ENCODE peak calls at places on chromosomes 3 and 15, in nine cellular contexts. O, S, U, Z, C, T, V, Y and H are unnamed samples.

GRCh38 chr15:64009798-64010241 is 36.5 kb downstream of the DAPK2 start:
- DNase-seq in O (no peak), S (no peak), U (no peak), Z (no peak), C (peak; percentile 52), T (no peak), V (no peak), Y (peak; percentile 41), H (no peak)

GRCh38 chr3:16467368-16467767 is 46.1 kb downstream of the RFTN1 start:
- DNase-seq in O (peak; percentile 38), S (no peak), U (no peak), Z (no peak), C (no peak), T (no peak), V (no peak), Y (no peak), H (no peak)

GRCh38 chr15:48825075-48825474 is 14.2 kb upstream of the CEP152 start:
- DNase-seq in O (no peak), S (no peak), U (no peak), Z (no peak), C (no peak), T (no peak), V (no peak), Y (no peak), H (no peak)

GRCh38 chr15:29117778-29118177 is 151.8 kb downstream of the NSMCE3 start:
- DNase-seq in O (no peak), S (no peak), U (no peak), Z (no peak), C (no peak), T (no peak), V (no peak), Y (no peak), H (no peak)

GRCh38 chr15:28977377-28978010 is 91.7 kb downstream of the APBA2 start:
- DNase-seq in O (no peak), S (no peak), U (peak; percentile 84), Z (no peak), C (peak; percentile 98), T (peak; percentile 40), V (peak; percentile 90), Y (peak; percentile 97), H (peak; percentile 76)

GRCh38 chr15:99911824-99912223 is 178.6 kb upstream of the LYSMD4 start:
- DNase-seq in O (no peak), S (no peak), U (no peak), Z (no peak), C (no peak), T (no peak), V (no peak), Y (no peak), H (no peak)

GRCh38 chr3:127667119-127667681 is 5.6 kb upstream of the ABTB1 start:
- DNase-seq in O (no peak), S (no peak), U (no peak), Z (no peak), C (no peak), T (no peak), V (no peak), Y (no peak), H (no peak)

GRCh38 chr3:16055606-16056209 is 118.8 kb upstream of the GALNT15 start:
- DNase-seq in O (no peak), S (no peak), U (no peak), Z (no peak), C (peak; percentile 44), T (no peak), V (no peak), Y (no peak), H (no peak)

GRCh38 chr15:43239732-43240491 is 19.1 kb upstream of the EPB42 start:
- DNase-seq in O (no peak), S (no peak), U (no peak), Z (no peak), C (peak; percentile 29), T (no peak), V (peak; percentile 58), Y (no peak), H (no peak)

GRCh38 chr3:171058058-171058457 is 31.5 kb upstream of the SLC2A2 start:
- DNase-seq in O (no peak), S (no peak), U (peak; percentile 32), Z (no peak), C (peak; percentile 85), T (no peak), V (peak; percentile 12), Y (peak; percentile 34), H (no peak)

GRCh38 chr3:72405943-72406585 is 442.2 kb downstream of the SHQ1 start:
- DNase-seq in O (no peak), S (no peak), U (no peak), Z (no peak), C (no peak), T (no peak), V (no peak), Y (no peak), H (no peak)

GRCh38 chr3:46676601-46677071 is 16.8 kb downstream of the ALS2CL start:
- DNase-seq in O (no peak), S (no peak), U (no peak), Z (peak; percentile 62), C (no peak), T (no peak), V (no peak), Y (no peak), H (peak; percentile 76)

GRCh38 chr15:92693922-92694331 is 38.4 kb upstream of the FAM174B start:
- DNase-seq in O (peak; percentile 91), S (no peak), U (no peak), Z (no peak), C (peak; percentile 12), T (no peak), V (no peak), Y (no peak), H (no peak)

GRCh38 chr15:55246567-55246966 is 43.0 kb downstream of the RAB27A start:
- DNase-seq in O (no peak), S (no peak), U (no peak), Z (no peak), C (no peak), T (no peak), V (no peak), Y (no peak), H (no peak)

GRCh38 chr3:186070996-186071395 is 37.9 kb downstream of the ETV5 start:
- DNase-seq in O (no peak), S (no peak), U (no peak), Z (no peak), C (no peak), T (no peak), V (no peak), Y (peak; percentile 18), H (no peak)

GRCh38 chr3:66276705-66277274 is 56.0 kb downstream of the SLC25A26 start:
- DNase-seq in O (peak; percentile 84), S (no peak), U (peak; percentile 40), Z (no peak), C (peak; percentile 88), T (peak; percentile 53), V (peak; percentile 76), Y (peak; percentile 58), H (no peak)

GRCh38 chr3:105790534-105790933 is 78.3 kb downstream of the CBLB start:
- DNase-seq in O (no peak), S (no peak), U (no peak), Z (no peak), C (no peak), T (no peak), V (no peak), Y (no peak), H (no peak)

GRCh38 chr3:98765721-98766120 is 2.6 kb downstream of the ST3GAL6 start:
- DNase-seq in O (no peak), S (no peak), U (no peak), Z (no peak), C (no peak), T (no peak), V (no peak), Y (no peak), H (no peak)

GRCh38 chr3:42659451-42660130 is 6.1 kb downstream of the ZBTB47 start:
- DNase-seq in O (no peak), S (no peak), U (no peak), Z (peak; percentile 74), C (no peak), T (no peak), V (no peak), Y (no peak), H (no peak)

GRCh38 chr3:186989429-186989828 is 59.1 kb downstream of the ST6GAL1 start:
- DNase-seq in O (no peak), S (no peak), U (no peak), Z (no peak), C (no peak), T (no peak), V (no peak), Y (no peak), H (no peak)

GRCh38 chr3:119181765-119182164 is 8.4 kb downstream of the UPK1B start:
- DNase-seq in O (peak; percentile 22), S (no peak), U (no peak), Z (no peak), C (peak; percentile 64), T (no peak), V (no peak), Y (no peak), H (no peak)

GRCh38 chr3:58490860-58491501 is 915 bp upstream of the KCTD6 start:
- DNase-seq in O (no peak), S (peak; percentile 42), U (no peak), Z (peak; percentile 80), C (no peak), T (peak; percentile 41), V (no peak), Y (no peak), H (peak; percentile 77)
- H3K4me3 ChIP-seq in O (peak overlapping the region; percentile 63), S (peak overlapping the region; percentile 56), U (no peak overlapping the region), Z (peak overlapping the region; percentile 44), C (peak overlapping the region; percentile 52), T (no peak overlapping the region), V (peak overlapping the region; percentile 23), Y (peak overlapping the region; percentile 40), H (no peak overlapping the region)

GRCh38 chr3:195914648-195915473 is 6.5 kb upstream of the TNK2 start:
- DNase-seq in O (peak; percentile 99), S (peak; percentile 89), U (peak; percentile 90), Z (peak; percentile 95), C (peak; percentile 98), T (peak; percentile 83), V (peak; percentile 93), Y (peak; percentile 97), H (peak; percentile 94)
- H3K4me3 ChIP-seq in O (peak overlapping the region; percentile 34), S (no peak overlapping the region), U (peak overlapping the region; percentile 3), Z (no peak overlapping the region), C (no peak overlapping the region), T (no peak overlapping the region), V (no peak overlapping the region), Y (no peak overlapping the region), H (no peak overlapping the region)

DNA sequence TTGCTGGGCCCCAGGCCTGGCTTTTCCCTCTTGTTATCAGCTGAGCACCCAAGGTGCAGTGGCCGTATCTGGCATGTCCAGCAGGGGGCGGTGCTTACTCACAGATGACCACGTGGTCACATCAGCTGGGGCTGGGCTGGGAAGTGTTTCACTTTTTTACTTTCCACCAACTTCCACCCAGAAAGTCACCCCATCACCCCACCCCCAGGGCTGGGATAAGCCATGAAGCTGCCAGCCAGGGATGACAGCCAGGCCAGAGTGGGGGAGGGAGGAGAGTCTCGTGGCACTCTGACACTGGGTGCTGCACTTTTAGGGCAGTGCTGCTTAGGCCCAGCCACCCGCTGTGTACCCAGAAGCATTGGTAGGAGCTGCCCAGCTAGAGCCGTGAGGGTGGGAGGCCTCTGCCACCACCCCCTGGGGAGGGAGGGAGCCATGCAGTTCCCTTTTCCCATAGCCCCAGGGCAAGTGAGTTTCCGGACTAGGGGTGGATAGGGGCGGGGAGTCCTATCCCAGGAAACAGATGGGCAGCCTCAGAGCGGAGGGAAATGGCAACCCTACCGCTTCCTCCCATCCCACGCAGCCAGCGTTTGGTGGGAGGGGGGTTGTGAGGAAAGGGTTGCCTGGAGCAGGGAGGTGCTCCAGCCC is 6.1 kb downstream of the PPCDC start:
- DNase-seq in O (peak; percentile 93), S (peak; percentile 94), U (peak; percentile 46), Z (peak; percentile 96), C (peak; percentile 91), T (peak; percentile 90), V (peak; percentile 59), Y (peak; percentile 90), H (peak; percentile 99)
- H3K4me3 ChIP-seq in O (no peak overlapping the region), S (peak overlapping the region; percentile 31), U (no peak overlapping the region), Z (no peak overlapping the region), C (peak overlapping the region; percentile 24), T (no peak overlapping the region), V (no peak overlapping the region), Y (peak overlapping the region; percentile 2), H (no peak overlapping the region)

GRCh38 chr3:62318752-62319569 is 54.4 kb downstream of the FEZF2 start:
- DNase-seq in O (peak; percentile 95), S (peak; percentile 82), U (peak; percentile 32), Z (peak; percentile 94), C (peak; percentile 89), T (peak; percentile 70), V (peak; percentile 51), Y (peak; percentile 79), H (peak; percentile 96)
- H3K4me3 ChIP-seq in O (peak overlapping the region; percentile 79), S (peak overlapping the region; percentile 65), U (peak overlapping the region; percentile 92), Z (peak overlapping the region; percentile 69), C (peak overlapping the region; percentile 68), T (peak overlapping the region; percentile 44), V (peak overlapping the region; percentile 60), Y (peak overlapping the region; percentile 76), H (peak overlapping the region; percentile 32)